ENCODE peak calls at places on chromosomes 4 and X, in nine cellular contexts. One of them, this sample, is unnamed.

GRCh38 chr4:99608417-99608816 is 33.8 kb downstream of the MTTP start:
- DNase-seq in foreskin fibroblast: no peak
- DNase-seq in fibroblast of lung: no peak
- DNase-seq in heart left ventricle: no peak
- DNase-seq in GM12865: no peak
- DNase-seq in lower leg skin: no peak
- DNase-seq in brain microvascular endothelial cell: no peak
- DNase-seq in IMR-90: no peak
- DNase-seq in CD4-positive, CD25-positive, alpha-beta regulatory T cell: no peak
- DNase-seq in this sample: no peak

GRCh38 chr4:107319386-107319785 is 283.3 kb upstream of the DKK2 start:
- DNase-seq in fibroblast of lung: no peak
- DNase-seq in brain microvascular endothelial cell: no peak
- DNase-seq in foreskin fibroblast: peak
- DNase-seq in GM12865: no peak
- DNase-seq in lower leg skin: no peak
- DNase-seq in CD4-positive, CD25-positive, alpha-beta regulatory T cell: no peak
- DNase-seq in IMR-90: no peak
- DNase-seq in heart left ventricle: no peak
- DNase-seq in this sample: no peak

GRCh38 chrX:44667771-44668170 is 125.1 kb upstream of the FUNDC1 start:
- DNase-seq in foreskin fibroblast: no peak
- DNase-seq in GM12865: no peak
- DNase-seq in IMR-90: peak
- DNase-seq in fibroblast of lung: peak
- DNase-seq in CD4-positive, CD25-positive, alpha-beta regulatory T cell: no peak
- DNase-seq in lower leg skin: no peak
- DNase-seq in heart left ventricle: no peak
- DNase-seq in brain microvascular endothelial cell: no peak
- DNase-seq in this sample: no peak

GRCh38 chr4:15376594-15376993 is 51.2 kb upstream of the C1QTNF7 start:
- DNase-seq in GM12865: no peak
- DNase-seq in brain microvascular endothelial cell: no peak
- DNase-seq in IMR-90: peak
- DNase-seq in fibroblast of lung: peak
- DNase-seq in heart left ventricle: no peak
- DNase-seq in CD4-positive, CD25-positive, alpha-beta regulatory T cell: no peak
- DNase-seq in lower leg skin: no peak
- DNase-seq in foreskin fibroblast: no peak
- DNase-seq in this sample: peak

GRCh38 chr4:144589512-144589911 is 56.4 kb upstream of the HHIP start:
- DNase-seq in lower leg skin: no peak
- DNase-seq in GM12865: peak
- DNase-seq in brain microvascular endothelial cell: no peak
- DNase-seq in foreskin fibroblast: no peak
- DNase-seq in IMR-90: no peak
- DNase-seq in fibroblast of lung: no peak
- DNase-seq in CD4-positive, CD25-positive, alpha-beta regulatory T cell: no peak
- DNase-seq in heart left ventricle: no peak
- DNase-seq in this sample: no peak

GRCh38 chrX:31993635-31994034 is 921.8 kb upstream of the FTHL17 start:
- DNase-seq in IMR-90: peak
- DNase-seq in heart left ventricle: no peak
- DNase-seq in fibroblast of lung: no peak
- DNase-seq in brain microvascular endothelial cell: no peak
- DNase-seq in CD4-positive, CD25-positive, alpha-beta regulatory T cell: no peak
- DNase-seq in lower leg skin: no peak
- DNase-seq in GM12865: no peak
- DNase-seq in foreskin fibroblast: no peak
- DNase-seq in this sample: no peak

GRCh38 chrX:111854778-111855490 is 21.0 kb upstream of the TRPC5OS start:
- DNase-seq in IMR-90: peak
- DNase-seq in GM12865: no peak
- DNase-seq in foreskin fibroblast: no peak
- DNase-seq in lower leg skin: no peak
- DNase-seq in fibroblast of lung: no peak
- DNase-seq in heart left ventricle: no peak
- DNase-seq in CD4-positive, CD25-positive, alpha-beta regulatory T cell: no peak
- DNase-seq in brain microvascular endothelial cell: no peak
- DNase-seq in this sample: peak

GRCh38 chrX:5957506-5957905 is 271.2 kb downstream of the NLGN4X start:
- DNase-seq in IMR-90: no peak
- DNase-seq in brain microvascular endothelial cell: no peak
- DNase-seq in CD4-positive, CD25-positive, alpha-beta regulatory T cell: no peak
- DNase-seq in lower leg skin: no peak
- DNase-seq in foreskin fibroblast: peak
- DNase-seq in heart left ventricle: no peak
- DNase-seq in fibroblast of lung: peak
- DNase-seq in GM12865: no peak
- DNase-seq in this sample: peak

GRCh38 chr4:170089743-170090666 is at the start of gene AADAT:
- DNase-seq in heart left ventricle: peak
- DNase-seq in fibroblast of lung: peak
- DNase-seq in lower leg skin: peak
- DNase-seq in foreskin fibroblast: peak
- DNase-seq in brain microvascular endothelial cell: peak
- DNase-seq in IMR-90: peak
- DNase-seq in GM12865: peak
- DNase-seq in CD4-positive, CD25-positive, alpha-beta regulatory T cell: no peak
- DNase-seq in this sample: peak

GRCh38 chrX:64977830-64978229 is 1.6 kb upstream of the ZC4H2 start:
- DNase-seq in GM12865: no peak
- DNase-seq in fibroblast of lung: peak
- DNase-seq in lower leg skin: no peak
- DNase-seq in foreskin fibroblast: no peak
- DNase-seq in brain microvascular endothelial cell: no peak
- DNase-seq in IMR-90: peak
- DNase-seq in CD4-positive, CD25-positive, alpha-beta regulatory T cell: no peak
- DNase-seq in heart left ventricle: no peak
- DNase-seq in this sample: peak

GRCh38 chrX:13283968-13284914 is 35.6 kb downstream of the ATXN3L start:
- DNase-seq in brain microvascular endothelial cell: peak
- DNase-seq in fibroblast of lung: peak
- DNase-seq in lower leg skin: peak
- DNase-seq in heart left ventricle: no peak
- DNase-seq in CD4-positive, CD25-positive, alpha-beta regulatory T cell: no peak
- DNase-seq in GM12865: no peak
- DNase-seq in foreskin fibroblast: peak
- DNase-seq in IMR-90: peak
- DNase-seq in this sample: peak

GRCh38 chr4:71607780-71608673 is 175.9 kb downstream of the GC start:
- DNase-seq in brain microvascular endothelial cell: no peak
- DNase-seq in lower leg skin: no peak
- DNase-seq in fibroblast of lung: peak
- DNase-seq in IMR-90: peak
- DNase-seq in foreskin fibroblast: no peak
- DNase-seq in CD4-positive, CD25-positive, alpha-beta regulatory T cell: no peak
- DNase-seq in GM12865: no peak
- DNase-seq in heart left ventricle: no peak
- DNase-seq in this sample: no peak

GRCh38 chrX:85627363-85627762 is 247.9 kb upstream of the POF1B start:
- DNase-seq in brain microvascular endothelial cell: no peak
- DNase-seq in GM12865: peak
- DNase-seq in heart left ventricle: no peak
- DNase-seq in CD4-positive, CD25-positive, alpha-beta regulatory T cell: no peak
- DNase-seq in IMR-90: peak
- DNase-seq in fibroblast of lung: no peak
- DNase-seq in foreskin fibroblast: no peak
- DNase-seq in lower leg skin: no peak
- DNase-seq in this sample: no peak

DNA sequence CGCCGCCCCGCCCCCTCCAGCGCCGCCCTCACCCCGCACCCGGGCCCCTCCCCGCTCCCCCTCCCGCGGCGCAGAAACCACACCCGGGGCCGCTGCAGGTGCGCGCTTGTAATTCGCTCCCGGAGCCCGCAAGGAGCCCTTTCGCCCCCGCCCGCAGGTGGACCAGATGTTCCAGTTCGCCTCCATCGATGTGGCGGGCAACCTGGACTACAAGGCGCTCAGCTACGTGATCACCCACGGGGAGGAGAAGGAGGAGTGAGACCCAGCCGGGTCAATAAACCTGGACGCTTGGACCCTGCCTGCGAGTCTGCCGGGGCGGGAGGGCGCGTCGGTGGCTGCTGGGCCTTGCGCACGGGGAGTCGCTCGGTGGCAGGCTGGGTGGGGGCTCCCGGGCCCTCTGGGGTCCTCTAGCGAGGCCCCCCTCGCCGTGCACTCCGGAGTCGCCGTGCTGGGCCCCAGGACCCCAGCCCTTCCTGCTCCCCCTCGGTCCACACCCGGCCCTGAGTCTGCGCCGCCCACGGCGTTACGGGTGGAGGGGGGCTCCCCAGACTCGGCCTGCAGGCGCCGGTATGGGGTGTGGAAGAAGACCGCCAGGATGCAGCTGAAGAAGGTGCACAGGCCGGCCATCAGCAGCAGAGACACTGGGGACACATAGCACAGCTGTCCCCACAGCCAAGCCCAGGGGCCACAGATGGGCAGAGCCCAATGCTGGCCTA is 7.1 kb downstream of the SLC49A3 start:
- DNase-seq in GM12865: peak
- DNase-seq in foreskin fibroblast: no peak
- DNase-seq in IMR-90: no peak
- DNase-seq in fibroblast of lung: no peak
- DNase-seq in brain microvascular endothelial cell: no peak
- DNase-seq in CD4-positive, CD25-positive, alpha-beta regulatory T cell: peak
- DNase-seq in heart left ventricle: no peak
- DNase-seq in lower leg skin: no peak
- DNase-seq in this sample: no peak
- H3K4me3 ChIP-seq in GM12865: no peak
- H3K4me3 ChIP-seq in foreskin fibroblast: no peak
- H3K4me3 ChIP-seq in IMR-90: no peak
- H3K4me3 ChIP-seq in fibroblast of lung: no peak
- H3K4me3 ChIP-seq in brain microvascular endothelial cell: no peak
- H3K4me3 ChIP-seq in CD4-positive, CD25-positive, alpha-beta regulatory T cell: no peak
- H3K4me3 ChIP-seq in heart left ventricle: no peak
- H3K4me3 ChIP-seq in lower leg skin: no peak
- H3K4me3 ChIP-seq in this sample: no peak

GRCh38 chrX:2172359-2172758 is 328.4 kb downstream of the DHRSX start:
- DNase-seq in CD4-positive, CD25-positive, alpha-beta regulatory T cell: no peak
- DNase-seq in heart left ventricle: no peak
- DNase-seq in brain microvascular endothelial cell: no peak
- DNase-seq in GM12865: no peak
- DNase-seq in lower leg skin: no peak
- DNase-seq in foreskin fibroblast: no peak
- DNase-seq in IMR-90: no peak
- DNase-seq in fibroblast of lung: no peak
- DNase-seq in this sample: no peak
- H3K4me3 ChIP-seq in CD4-positive, CD25-positive, alpha-beta regulatory T cell: no peak
- H3K4me3 ChIP-seq in heart left ventricle: no peak
- H3K4me3 ChIP-seq in brain microvascular endothelial cell: no peak
- H3K4me3 ChIP-seq in GM12865: no peak
- H3K4me3 ChIP-seq in lower leg skin: no peak
- H3K4me3 ChIP-seq in foreskin fibroblast: no peak
- H3K4me3 ChIP-seq in IMR-90: no peak
- H3K4me3 ChIP-seq in fibroblast of lung: no peak
- H3K4me3 ChIP-seq in this sample: no peak

GRCh38 chrX:38327775-38328081 is 419 bp upstream of the RPGR start:
- DNase-seq in brain microvascular endothelial cell: no peak
- DNase-seq in IMR-90: no peak
- DNase-seq in CD4-positive, CD25-positive, alpha-beta regulatory T cell: no peak
- DNase-seq in fibroblast of lung: no peak
- DNase-seq in GM12865: no peak
- DNase-seq in lower leg skin: no peak
- DNase-seq in heart left ventricle: no peak
- DNase-seq in foreskin fibroblast: no peak
- DNase-seq in this sample: no peak
- H3K4me3 ChIP-seq in brain microvascular endothelial cell: peak
- H3K4me3 ChIP-seq in IMR-90: peak
- H3K4me3 ChIP-seq in CD4-positive, CD25-positive, alpha-beta regulatory T cell: peak
- H3K4me3 ChIP-seq in fibroblast of lung: peak
- H3K4me3 ChIP-seq in GM12865: no peak
- H3K4me3 ChIP-seq in lower leg skin: no peak
- H3K4me3 ChIP-seq in heart left ventricle: no peak
- H3K4me3 ChIP-seq in foreskin fibroblast: peak
- H3K4me3 ChIP-seq in this sample: peak

GRCh38 chr4:176435891-176436499 is 116.2 kb downstream of the SPCS3 start:
- DNase-seq in brain microvascular endothelial cell: no peak
- DNase-seq in fibroblast of lung: peak
- DNase-seq in foreskin fibroblast: no peak
- DNase-seq in IMR-90: peak
- DNase-seq in GM12865: no peak
- DNase-seq in CD4-positive, CD25-positive, alpha-beta regulatory T cell: no peak
- DNase-seq in lower leg skin: no peak
- DNase-seq in heart left ventricle: no peak
- DNase-seq in this sample: peak
- H3K4me3 ChIP-seq in brain microvascular endothelial cell: no peak
- H3K4me3 ChIP-seq in fibroblast of lung: no peak
- H3K4me3 ChIP-seq in foreskin fibroblast: no peak
- H3K4me3 ChIP-seq in IMR-90: no peak
- H3K4me3 ChIP-seq in GM12865: no peak
- H3K4me3 ChIP-seq in CD4-positive, CD25-positive, alpha-beta regulatory T cell: no peak
- H3K4me3 ChIP-seq in lower leg skin: no peak
- H3K4me3 ChIP-seq in heart left ventricle: no peak
- H3K4me3 ChIP-seq in this sample: no peak